ENCODE peak calls at places on chromosomes 13 and 19, in seven cellular contexts. One of them, this sample, is unnamed.

GRCh38 chr13:31064636-31065035 is 97.1 kb downstream of the HSPH1 start:
- DNase-seq in neuronal stem cell: no peak
- DNase-seq in GM23248: no peak
- DNase-seq in A549: no peak
- DNase-seq in ovary: no peak
- DNase-seq in uterus: no peak
- DNase-seq in brain microvascular endothelial cell: no peak
- DNase-seq in this sample: no peak

GRCh38 chr13:24894277-24894971 is 130.5 kb downstream of the RNF17 start:
- DNase-seq in brain microvascular endothelial cell: no peak
- DNase-seq in GM23248: no peak
- DNase-seq in uterus: no peak
- DNase-seq in A549: no peak
- DNase-seq in ovary: no peak
- DNase-seq in neuronal stem cell: no peak
- DNase-seq in this sample: no peak

GRCh38 chr19:46202872-46203860 is 26.4 kb upstream of the IGFL1 start:
- DNase-seq in GM23248: no peak
- DNase-seq in A549: peak
- DNase-seq in brain microvascular endothelial cell: no peak
- DNase-seq in neuronal stem cell: no peak
- DNase-seq in ovary: no peak
- DNase-seq in uterus: no peak
- DNase-seq in this sample: no peak

GRCh38 chr13:39776439-39776838 is 121.0 kb downstream of the COG6 start:
- DNase-seq in uterus: no peak
- DNase-seq in GM23248: peak
- DNase-seq in ovary: no peak
- DNase-seq in A549: peak
- DNase-seq in neuronal stem cell: no peak
- DNase-seq in brain microvascular endothelial cell: peak
- DNase-seq in this sample: no peak

GRCh38 chr13:35785563-35786327 is 309.3 kb upstream of the MAB21L1 start:
- DNase-seq in GM23248: no peak
- DNase-seq in brain microvascular endothelial cell: no peak
- DNase-seq in neuronal stem cell: no peak
- DNase-seq in A549: no peak
- DNase-seq in uterus: no peak
- DNase-seq in ovary: no peak
- DNase-seq in this sample: no peak

GRCh38 chr19:55527197-55528029 is 9.5 kb downstream of the SBK2 start:
- DNase-seq in uterus: no peak
- DNase-seq in ovary: no peak
- DNase-seq in neuronal stem cell: no peak
- DNase-seq in GM23248: no peak
- DNase-seq in A549: no peak
- DNase-seq in brain microvascular endothelial cell: no peak
- DNase-seq in this sample: no peak

GRCh38 chr19:48819366-48819816 is 8.6 kb upstream of the BCAT2 start:
- DNase-seq in brain microvascular endothelial cell: no peak
- DNase-seq in neuronal stem cell: no peak
- DNase-seq in ovary: peak
- DNase-seq in GM23248: peak
- DNase-seq in uterus: peak
- DNase-seq in A549: peak
- DNase-seq in this sample: no peak

GRCh38 chr19:590396-590745 is 690 bp downstream of the HCN2 start:
- DNase-seq in A549: no peak
- DNase-seq in neuronal stem cell: no peak
- DNase-seq in uterus: no peak
- DNase-seq in GM23248: peak
- DNase-seq in ovary: no peak
- DNase-seq in brain microvascular endothelial cell: no peak
- DNase-seq in this sample: no peak

GRCh38 chr13:95676100-95676774 is 702 bp upstream of the DNAJC3 start:
- DNase-seq in brain microvascular endothelial cell: no peak
- DNase-seq in ovary: no peak
- DNase-seq in uterus: no peak
- DNase-seq in A549: peak
- DNase-seq in neuronal stem cell: no peak
- DNase-seq in GM23248: peak
- DNase-seq in this sample: peak

GRCh38 chr19:3519126-3519525 is 13.0 kb downstream of the FZR1 start:
- DNase-seq in uterus: no peak
- DNase-seq in A549: no peak
- DNase-seq in neuronal stem cell: no peak
- DNase-seq in brain microvascular endothelial cell: no peak
- DNase-seq in ovary: no peak
- DNase-seq in GM23248: no peak
- DNase-seq in this sample: no peak

GRCh38 chr19:13974073-13974472 is 21.8 kb downstream of the DCAF15 start:
- DNase-seq in A549: peak
- DNase-seq in GM23248: no peak
- DNase-seq in ovary: no peak
- DNase-seq in neuronal stem cell: peak
- DNase-seq in brain microvascular endothelial cell: no peak
- DNase-seq in uterus: no peak
- DNase-seq in this sample: peak

GRCh38 chr19:15321739-15322138 is 10.6 kb downstream of the BRD4 start:
- DNase-seq in uterus: no peak
- DNase-seq in brain microvascular endothelial cell: no peak
- DNase-seq in A549: no peak
- DNase-seq in neuronal stem cell: no peak
- DNase-seq in GM23248: no peak
- DNase-seq in ovary: no peak
- DNase-seq in this sample: no peak

GRCh38 chr19:3725121-3725520 is 16.9 kb downstream of the TJP3 start:
- DNase-seq in uterus: no peak
- DNase-seq in brain microvascular endothelial cell: no peak
- DNase-seq in GM23248: no peak
- DNase-seq in A549: no peak
- DNase-seq in neuronal stem cell: no peak
- DNase-seq in ovary: no peak
- DNase-seq in this sample: no peak

GRCh38 chr19:16371540-16371986 is 46.9 kb downstream of the KLF2 start:
- DNase-seq in GM23248: no peak
- DNase-seq in ovary: no peak
- DNase-seq in uterus: no peak
- DNase-seq in brain microvascular endothelial cell: no peak
- DNase-seq in neuronal stem cell: no peak
- DNase-seq in A549: no peak
- DNase-seq in this sample: peak

GRCh38 chr13:67134322-67135129 is 95.6 kb downstream of the PCDH9 start:
- DNase-seq in GM23248: no peak
- DNase-seq in neuronal stem cell: no peak
- DNase-seq in uterus: no peak
- DNase-seq in ovary: no peak
- DNase-seq in A549: no peak
- DNase-seq in brain microvascular endothelial cell: peak
- DNase-seq in this sample: no peak

GRCh38 chr19:5339950-5340636 is 519 bp downstream of the PTPRS start:
- DNase-seq in brain microvascular endothelial cell: no peak
- DNase-seq in GM23248: peak
- DNase-seq in ovary: peak
- DNase-seq in neuronal stem cell: peak
- DNase-seq in uterus: no peak
- DNase-seq in A549: no peak
- DNase-seq in this sample: no peak

GRCh38 chr13:79349011-79349410 is 57.0 kb downstream of the RBM26 start:
- DNase-seq in GM23248: peak
- DNase-seq in A549: no peak
- DNase-seq in uterus: no peak
- DNase-seq in brain microvascular endothelial cell: no peak
- DNase-seq in neuronal stem cell: no peak
- DNase-seq in ovary: no peak
- DNase-seq in this sample: no peak

GRCh38 chr13:113741101-113741731 is 17.8 kb upstream of the TMEM255B start:
- DNase-seq in A549: no peak
- DNase-seq in ovary: no peak
- DNase-seq in neuronal stem cell: no peak
- DNase-seq in GM23248: no peak
- DNase-seq in uterus: no peak
- DNase-seq in brain microvascular endothelial cell: no peak
- DNase-seq in this sample: no peak

GRCh38 chr19:37963190-37963947 is 56.4 kb downstream of the SIPA1L3 start:
- DNase-seq in GM23248: peak
- DNase-seq in uterus: no peak
- DNase-seq in neuronal stem cell: no peak
- DNase-seq in brain microvascular endothelial cell: peak
- DNase-seq in A549: no peak
- DNase-seq in ovary: no peak
- DNase-seq in this sample: no peak

GRCh38 chr13:110874508-110874960 is 40.3 kb downstream of the ANKRD10 start:
- DNase-seq in GM23248: peak
- DNase-seq in uterus: peak
- DNase-seq in A549: peak
- DNase-seq in ovary: peak
- DNase-seq in brain microvascular endothelial cell: peak
- DNase-seq in neuronal stem cell: peak
- DNase-seq in this sample: peak

GRCh38 chr13:75847588-75847987 is 211.5 kb downstream of the LMO7 start:
- DNase-seq in GM23248: no peak
- DNase-seq in ovary: no peak
- DNase-seq in uterus: no peak
- DNase-seq in neuronal stem cell: no peak
- DNase-seq in A549: no peak
- DNase-seq in brain microvascular endothelial cell: no peak
- DNase-seq in this sample: no peak

GRCh38 chr13:105878119-105878518 is 657.3 kb downstream of the EFNB2 start:
- DNase-seq in GM23248: no peak
- DNase-seq in brain microvascular endothelial cell: no peak
- DNase-seq in uterus: no peak
- DNase-seq in neuronal stem cell: no peak
- DNase-seq in A549: no peak
- DNase-seq in ovary: no peak
- DNase-seq in this sample: no peak

GRCh38 chr13:33945477-33945876 is 127.5 kb downstream of the RFC3 start:
- DNase-seq in brain microvascular endothelial cell: no peak
- DNase-seq in A549: no peak
- DNase-seq in ovary: no peak
- DNase-seq in neuronal stem cell: no peak
- DNase-seq in GM23248: no peak
- DNase-seq in uterus: no peak
- DNase-seq in this sample: no peak

GRCh38 chr19:50264483-50265186 is 61.2 kb downstream of the MYH14 start:
- DNase-seq in brain microvascular endothelial cell: no peak
- DNase-seq in ovary: no peak
- DNase-seq in uterus: no peak
- DNase-seq in neuronal stem cell: no peak
- DNase-seq in GM23248: no peak
- DNase-seq in A549: peak
- DNase-seq in this sample: no peak

GRCh38 chr13:23500858-23501257 is 67.4 kb upstream of the SACS start:
- DNase-seq in brain microvascular endothelial cell: peak
- DNase-seq in A549: peak
- DNase-seq in GM23248: peak
- DNase-seq in neuronal stem cell: no peak
- DNase-seq in uterus: no peak
- DNase-seq in ovary: no peak
- DNase-seq in this sample: no peak

GRCh38 chr13:70424928-70425327 is 316.7 kb upstream of the KLHL1 start:
- DNase-seq in neuronal stem cell: no peak
- DNase-seq in brain microvascular endothelial cell: no peak
- DNase-seq in GM23248: no peak
- DNase-seq in ovary: no peak
- DNase-seq in A549: no peak
- DNase-seq in uterus: no peak
- DNase-seq in this sample: no peak

GRCh38 chr13:70424428-70424827 is 316.2 kb upstream of the KLHL1 start:
- DNase-seq in GM23248: no peak
- DNase-seq in neuronal stem cell: no peak
- DNase-seq in A549: no peak
- DNase-seq in ovary: no peak
- DNase-seq in uterus: no peak
- DNase-seq in brain microvascular endothelial cell: no peak
- DNase-seq in this sample: no peak
- H3K27ac ChIP-seq in GM23248: no peak
- H3K27ac ChIP-seq in neuronal stem cell: no peak
- H3K27ac ChIP-seq in A549: no peak
- H3K27ac ChIP-seq in ovary: no peak
- H3K27ac ChIP-seq in uterus: no peak
- H3K27ac ChIP-seq in brain microvascular endothelial cell: no peak
- H3K27ac ChIP-seq in this sample: no peak

GRCh38 chr13:88586263-88586662 is 915.1 kb downstream of the SLITRK5 start:
- DNase-seq in A549: no peak
- DNase-seq in ovary: no peak
- DNase-seq in GM23248: no peak
- DNase-seq in neuronal stem cell: no peak
- DNase-seq in brain microvascular endothelial cell: no peak
- DNase-seq in uterus: no peak
- DNase-seq in this sample: no peak
- H3K27ac ChIP-seq in A549: no peak
- H3K27ac ChIP-seq in ovary: no peak
- H3K27ac ChIP-seq in GM23248: no peak
- H3K27ac ChIP-seq in neuronal stem cell: no peak
- H3K27ac ChIP-seq in brain microvascular endothelial cell: no peak
- H3K27ac ChIP-seq in uterus: no peak
- H3K27ac ChIP-seq in this sample: no peak

GRCh38 chr13:28488376-28489005 is 6.4 kb downstream of the FLT1 start:
- DNase-seq in ovary: no peak
- DNase-seq in GM23248: peak
- DNase-seq in neuronal stem cell: no peak
- DNase-seq in brain microvascular endothelial cell: no peak
- DNase-seq in uterus: no peak
- DNase-seq in A549: no peak
- DNase-seq in this sample: no peak
- H3K27ac ChIP-seq in ovary: no peak
- H3K27ac ChIP-seq in GM23248: no peak
- H3K27ac ChIP-seq in neuronal stem cell: no peak
- H3K27ac ChIP-seq in brain microvascular endothelial cell: no peak
- H3K27ac ChIP-seq in uterus: no peak
- H3K27ac ChIP-seq in A549: no peak
- H3K27ac ChIP-seq in this sample: no peak

GRCh38 chr13:98239156-98240076 is 62.3 kb upstream of the RNF113B start:
- DNase-seq in A549: no peak
- DNase-seq in brain microvascular endothelial cell: no peak
- DNase-seq in uterus: no peak
- DNase-seq in GM23248: no peak
- DNase-seq in neuronal stem cell: no peak
- DNase-seq in ovary: no peak
- DNase-seq in this sample: no peak

GRCh38 chr13:98240974-98241373 is 63.9 kb upstream of the RNF113B start:
- DNase-seq in brain microvascular endothelial cell: no peak
- DNase-seq in neuronal stem cell: no peak
- DNase-seq in uterus: no peak
- DNase-seq in GM23248: no peak
- DNase-seq in A549: no peak
- DNase-seq in ovary: no peak
- DNase-seq in this sample: no peak

GRCh38 chr13:98246538-98247172 is 69.6 kb upstream of the RNF113B start:
- DNase-seq in A549: no peak
- DNase-seq in uterus: no peak
- DNase-seq in brain microvascular endothelial cell: no peak
- DNase-seq in GM23248: no peak
- DNase-seq in ovary: no peak
- DNase-seq in neuronal stem cell: no peak
- DNase-seq in this sample: no peak

GRCh38 chr13:98240131-98240530 is 63.1 kb upstream of the RNF113B start:
- DNase-seq in brain microvascular endothelial cell: no peak
- DNase-seq in neuronal stem cell: no peak
- DNase-seq in uterus: no peak
- DNase-seq in GM23248: no peak
- DNase-seq in ovary: peak
- DNase-seq in A549: no peak
- DNase-seq in this sample: no peak

GRCh38 chr13:98242403-98242802 is 65.3 kb upstream of the RNF113B start:
- DNase-seq in ovary: no peak
- DNase-seq in neuronal stem cell: no peak
- DNase-seq in A549: no peak
- DNase-seq in brain microvascular endothelial cell: no peak
- DNase-seq in GM23248: no peak
- DNase-seq in uterus: no peak
- DNase-seq in this sample: no peak
- H3K27ac ChIP-seq in ovary: no peak
- H3K27ac ChIP-seq in neuronal stem cell: no peak
- H3K27ac ChIP-seq in A549: no peak
- H3K27ac ChIP-seq in brain microvascular endothelial cell: no peak
- H3K27ac ChIP-seq in GM23248: no peak
- H3K27ac ChIP-seq in uterus: no peak
- H3K27ac ChIP-seq in this sample: no peak

This sample was measured in CD4-positive, CD25-positive, alpha-beta regulatory T cell.